ENCODE peak calls at places on chromosomes 12 and 14, in five cellular contexts. E, D, X, Y and J are unnamed samples. For H3K4me1 and H3K9me3, the result is how much of the 10 kb centered on the place peaks cover.

GRCh38 chr12:66279127-66279712 is 23.1 kb upstream of the HELB start:
- DNase-seq in D (no peak), Y (peak), X (peak), E (peak), J (no peak)

GRCh38 chr14:64095620-64096019 is 198.6 kb downstream of the ESR2 start:
- DNase-seq in D (no peak), X (no peak), E (peak), Y (no peak), J (no peak)

GRCh38 chr12:23096321-23096720 is 471.4 kb downstream of the ETNK1 start:
- DNase-seq in E (no peak), X (no peak), Y (no peak), D (no peak), J (no peak)

GRCh38 chr14:75877884-75878283 is 103.9 kb downstream of the TGFB3 start:
- DNase-seq in D (no peak), X (no peak), E (no peak), Y (no peak), J (no peak)

GRCh38 chr12:34390846-34391700 is 368.8 kb downstream of the ALG10 start:
- DNase-seq in E (no peak), X (no peak), Y (no peak), D (no peak), J (peak)

GRCh38 chr14:96797188-96797942 is at the start of gene VRK1:
- DNase-seq in D (peak), X (peak), E (peak), Y (peak), J (peak)

GRCh38 chr12:64034901-64035576 is 187.1 kb downstream of the KICS2 start:
- DNase-seq in Y (no peak), D (no peak), X (no peak), E (no peak), J (no peak)

GRCh38 chr14:65377576-65377975 is 35.0 kb upstream of the FUT8 start:
- DNase-seq in E (peak), X (no peak), D (no peak), Y (no peak), J (no peak)

GRCh38 chr12:26028953-26029740 is 70.7 kb downstream of the RASSF8 start:
- DNase-seq in D (no peak), Y (peak), X (peak), E (peak), J (no peak)

GRCh38 chr12:49901986-49902385 is 1.7 kb downstream of the FAIM2 start:
- DNase-seq in Y (no peak), X (no peak), D (no peak), E (no peak), J (peak)

GRCh38 chr14:89241934-89242670 is 174.9 kb downstream of the FOXN3 start:
- DNase-seq in Y (no peak), E (no peak), X (peak), D (no peak), J (no peak)

GRCh38 chr14:89242871-89243270 is 174.2 kb downstream of the FOXN3 start:
- DNase-seq in E (no peak), Y (no peak), X (no peak), D (no peak), J (no peak)

GRCh38 chr14:89243286-89243685 is 173.7 kb downstream of the FOXN3 start:
- DNase-seq in D (no peak), X (no peak), Y (no peak), E (no peak), J (no peak)

GRCh38 chr14:89240414-89240813 is 176.6 kb downstream of the FOXN3 start:
- DNase-seq in D (no peak), E (peak), X (peak), Y (no peak), J (no peak)

DNA sequence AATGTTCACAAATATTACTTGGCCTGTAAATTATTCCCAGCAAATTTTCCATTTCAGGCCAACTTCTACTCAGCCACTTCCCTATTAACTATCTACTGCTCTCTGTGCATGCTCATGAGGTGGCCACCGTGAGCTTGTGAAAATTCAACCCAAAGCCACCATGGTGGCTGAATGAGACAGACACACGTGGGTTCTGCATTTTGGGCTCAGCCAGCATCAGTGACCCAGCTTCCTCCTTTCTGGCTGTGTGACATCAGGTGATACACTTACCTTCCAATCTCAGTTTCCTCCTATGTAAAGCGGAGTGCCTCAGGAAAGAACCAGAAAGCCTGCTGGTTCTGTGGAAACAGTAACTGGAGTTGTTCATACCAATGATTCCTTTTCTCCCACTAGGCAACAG is 175.8 kb downstream of the FOXN3 start:
- DNase-seq in X (no peak), E (no peak), Y (no peak), D (no peak), J (no peak)
- H3K4me1 ChIP-seq in X (under half), E (under half), Y (under half), D (under half), J (under half)

DNA sequence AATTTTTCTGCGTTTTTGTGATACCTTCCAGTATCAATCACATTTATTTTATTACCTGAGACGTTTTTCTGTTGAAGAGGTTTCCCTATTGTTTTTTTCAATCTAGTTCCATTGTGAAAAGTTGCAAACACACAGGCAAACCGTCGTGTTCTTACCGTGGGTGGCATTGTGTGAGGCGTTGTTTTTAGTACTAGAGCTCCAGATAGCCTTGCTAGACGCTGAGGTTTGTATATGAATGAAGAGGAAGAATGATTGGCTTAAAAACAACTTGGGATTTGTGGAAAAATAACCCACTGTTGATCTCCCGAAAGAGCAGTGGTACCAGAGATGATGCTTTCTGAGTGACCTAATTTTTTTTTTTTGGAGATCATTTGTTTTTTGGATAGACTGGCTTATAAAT is 1.0 kb downstream of the SOCS4 start:
- DNase-seq in D (no peak), Y (no peak), E (peak), X (peak), J (no peak)
- TF ChIP-seq POLR2A in D (no peak), Y (no peak), E (no peak), X (no peak), J (no peak)

DNA sequence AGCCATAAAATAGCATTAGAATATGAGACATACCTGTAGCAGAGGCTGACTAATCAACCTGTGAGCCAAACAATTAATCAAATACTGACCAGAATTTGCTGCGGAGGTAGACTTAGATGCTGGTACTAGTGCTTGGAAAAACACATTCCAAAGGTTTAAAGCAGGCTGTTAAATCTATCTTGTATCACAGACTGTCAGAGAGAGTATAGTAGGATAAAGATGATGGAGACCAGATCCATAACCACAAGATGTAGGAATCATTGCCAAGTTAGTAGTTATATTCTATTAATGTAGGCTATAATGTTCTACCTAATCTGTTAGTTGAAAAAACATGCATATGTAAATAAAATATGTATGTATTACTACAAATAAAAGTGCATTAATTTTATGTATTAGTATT is 726.2 kb downstream of the SLC6A15 start:
- DNase-seq in D (no peak), X (no peak), E (no peak), Y (no peak), J (no peak)
- H3K9me3 ChIP-seq in D (under half), X (under half), E (under half), Y (under half), J (under half)

GRCh38 chr12:113237748-113238147 is 16.5 kb downstream of the TPCN1 start:
- DNase-seq in X (peak), D (peak), Y (no peak), E (no peak), J (no peak)
- H3K4me1 ChIP-seq in X (under half), D (under half), Y (under half), E (under half), J (under half)

DNA sequence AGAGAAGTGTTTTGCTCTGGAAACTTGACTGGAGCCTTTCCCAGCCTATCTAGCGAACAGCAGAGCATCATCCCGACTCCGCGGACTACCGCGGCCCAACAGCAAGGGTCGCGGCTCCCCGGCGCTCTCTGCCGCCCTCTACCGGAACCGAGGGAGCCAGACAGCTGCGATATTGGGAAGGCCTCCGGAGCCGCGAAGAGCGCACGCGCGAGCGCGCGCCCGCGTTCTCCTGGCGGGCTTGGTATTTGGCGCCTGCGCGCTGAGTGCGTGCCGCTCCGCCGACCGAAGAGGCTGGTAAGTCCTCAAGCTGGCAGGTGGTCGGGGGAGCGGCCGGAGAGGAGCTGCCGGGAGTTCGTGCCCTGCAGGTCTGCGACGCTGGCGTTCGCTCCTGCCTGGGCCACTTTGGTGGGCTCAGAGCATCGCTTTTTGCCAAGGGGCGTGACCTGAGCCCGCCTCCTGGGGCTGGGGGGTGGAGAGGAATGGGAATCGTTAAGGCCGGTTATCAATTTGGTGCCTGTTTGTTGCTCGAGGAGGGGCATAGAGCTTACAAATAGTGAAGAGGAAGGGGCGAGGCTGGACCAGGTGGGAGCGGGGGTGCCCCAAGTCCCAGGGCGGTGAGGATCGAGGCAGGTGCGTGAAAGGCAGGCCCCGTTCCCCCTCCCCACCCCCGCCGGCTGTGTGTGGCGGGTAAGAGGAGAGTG is at the start of gene TMEM106C:
- DNase-seq in E (peak), D (peak), Y (peak), X (peak), J (peak)
- TF ChIP-seq POLR2A in E (no peak), D (no peak), Y (peak), X (peak), J (no peak)

GRCh38 chr12:110137786-110138185 is 13.6 kb downstream of the IFT81 start:
- DNase-seq in E (no peak), Y (no peak), D (no peak), X (no peak), J (no peak)
- H3K9me3 ChIP-seq in E (under half), Y (under half), D (under half), X (under half), J (under half)

GRCh38 chr12:668092-668481 is 4.8 kb upstream of the NINJ2 start:
- DNase-seq in E (no peak), X (no peak), D (no peak), Y (no peak), J (no peak)
- H3K4me1 ChIP-seq in E (under half), X (under half), D (under half), Y (under half), J (under half)

DNA sequence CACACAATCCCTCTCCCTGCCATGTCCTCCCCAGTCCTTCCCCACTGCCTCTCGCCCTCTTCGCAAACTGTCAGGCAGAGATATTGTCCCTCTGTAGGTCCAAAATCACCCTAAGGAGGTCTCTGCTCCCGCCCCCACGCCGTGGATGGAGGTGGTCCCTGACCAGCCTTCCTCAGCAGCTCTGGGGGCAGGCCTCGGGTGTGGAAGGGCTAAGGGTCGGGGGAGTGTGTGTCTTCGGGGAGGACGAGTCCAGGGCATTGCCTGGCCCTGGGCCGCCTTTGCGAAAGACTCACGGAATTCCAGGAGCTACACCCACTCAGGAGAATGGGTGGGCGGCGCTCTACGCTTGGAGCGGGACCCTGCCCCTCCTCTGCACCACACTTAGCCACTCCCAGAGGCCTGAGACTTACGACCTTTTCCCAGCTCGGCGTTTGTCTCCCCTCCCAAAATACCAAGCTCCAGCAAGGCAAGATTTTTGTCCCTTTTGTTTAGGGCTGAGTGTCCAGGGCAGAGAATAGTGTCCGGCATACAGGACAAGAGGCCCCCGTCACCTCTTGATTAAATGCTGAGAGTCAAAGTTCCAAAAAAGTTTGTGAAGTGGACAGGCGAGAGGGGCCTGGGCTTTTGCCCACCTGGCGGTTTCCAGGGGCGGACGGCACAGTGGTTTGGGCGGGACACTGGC is 881 bp downstream of the PYGL start:
- DNase-seq in E (peak), Y (peak), X (peak), D (peak), J (peak)
- TF ChIP-seq POLR2A in E (no peak), Y (no peak), X (no peak), D (no peak), J (no peak)

GRCh38 chr12:132309162-132310086 is 20.0 kb downstream of the GALNT9 start:
- DNase-seq in E (no peak), X (no peak), Y (no peak), D (no peak), J (no peak)
- H3K9me3 ChIP-seq in E (under half), X (under half), Y (under half), D (under half), J (under half)

GRCh38 chr12:52227767-52228166 is 5.3 kb upstream of the KRT7 start:
- DNase-seq in Y (no peak), X (no peak), E (no peak), D (no peak), J (no peak)
- H3K4me1 ChIP-seq in Y (half or more), X (under half), E (under half), D (under half), J (under half)